ENCODE peak calls at places on chromosomes 11 and 22, in four cellular contexts. One of them, this sample, is unnamed.
A peak's percentile ranks its signal among the peaks of the same experiment; 100 is the strongest.

GRCh38 chr11:118929496-118930151 is 3.9 kb upstream of the BCL9L start:
- DNase-seq in CD8-positive, alpha-beta memory T cell: peak; percentile 86
- DNase-seq in testis: peak; percentile 89
- DNase-seq in tibial artery: peak; percentile 83
- DNase-seq in this sample: peak; percentile 65

GRCh38 chr11:126467471-126467870 is 112.0 kb downstream of the ST3GAL4 start:
- DNase-seq in tibial artery: no peak
- DNase-seq in testis: no peak
- DNase-seq in CD8-positive, alpha-beta memory T cell: no peak
- DNase-seq in this sample: no peak

GRCh38 chr22:19599626-19600243 is 75.5 kb upstream of the CLDN5 start:
- DNase-seq in tibial artery: no peak
- DNase-seq in CD8-positive, alpha-beta memory T cell: no peak
- DNase-seq in testis: no peak
- DNase-seq in this sample: no peak

GRCh38 chr22:29693671-29694070 is 26.1 kb upstream of the CABP7 start:
- DNase-seq in tibial artery: no peak
- DNase-seq in testis: peak; percentile 48
- DNase-seq in CD8-positive, alpha-beta memory T cell: no peak
- DNase-seq in this sample: no peak

GRCh38 chr22:25282671-25283561 is 63.5 kb downstream of the CRYBB2 start:
- DNase-seq in CD8-positive, alpha-beta memory T cell: no peak
- DNase-seq in tibial artery: no peak
- DNase-seq in testis: peak; percentile 26
- DNase-seq in this sample: no peak

GRCh38 chr11:19079643-19080440 is 19.3 kb upstream of the MRGPRX2 start:
- DNase-seq in tibial artery: no peak
- DNase-seq in CD8-positive, alpha-beta memory T cell: no peak
- DNase-seq in testis: no peak
- DNase-seq in this sample: no peak

GRCh38 chr22:35649636-35650250 is 1.5 kb downstream of the APOL6 start:
- DNase-seq in testis: no peak
- DNase-seq in tibial artery: no peak
- DNase-seq in CD8-positive, alpha-beta memory T cell: no peak
- DNase-seq in this sample: no peak

GRCh38 chr11:114353448-114353847 is 46.9 kb downstream of the C11orf71 start:
- DNase-seq in tibial artery: no peak
- DNase-seq in testis: no peak
- DNase-seq in CD8-positive, alpha-beta memory T cell: no peak
- DNase-seq in this sample: no peak

GRCh38 chr11:446886-447285 is 3.2 kb upstream of the PTDSS2 start:
- DNase-seq in tibial artery: no peak
- DNase-seq in CD8-positive, alpha-beta memory T cell: no peak
- DNase-seq in testis: no peak
- DNase-seq in this sample: no peak

GRCh38 chr11:31022080-31022479 is 347.5 kb downstream of the DCDC1 start:
- DNase-seq in tibial artery: no peak
- DNase-seq in testis: no peak
- DNase-seq in CD8-positive, alpha-beta memory T cell: no peak
- DNase-seq in this sample: no peak

GRCh38 chr11:111612211-111612610 is 10.0 kb downstream of the SIK2 start:
- DNase-seq in testis: no peak
- DNase-seq in tibial artery: no peak
- DNase-seq in CD8-positive, alpha-beta memory T cell: no peak
- DNase-seq in this sample: no peak

GRCh38 chr11:61153593-61154090 is 7.6 kb downstream of the VPS37C start:
- DNase-seq in tibial artery: no peak
- DNase-seq in testis: no peak
- DNase-seq in CD8-positive, alpha-beta memory T cell: no peak
- DNase-seq in this sample: no peak
- H3K27ac ChIP-seq in tibial artery: peak overlapping the region; percentile 84
- H3K27ac ChIP-seq in testis: peak overlapping the region; percentile 84
- H3K27ac ChIP-seq in CD8-positive, alpha-beta memory T cell: no peak overlapping the region
- H3K27ac ChIP-seq in this sample: no peak overlapping the region

GRCh38 chr22:41946360-41947180 is at the start of gene CENPM:
- DNase-seq in CD8-positive, alpha-beta memory T cell: peak; percentile 84
- DNase-seq in tibial artery: peak; percentile 86
- DNase-seq in testis: peak; percentile 96
- DNase-seq in this sample: peak; percentile 82
- H3K27ac ChIP-seq in CD8-positive, alpha-beta memory T cell: peak within 1 kb of the TSS; percentile 76
- H3K27ac ChIP-seq in tibial artery: peak within 1 kb of the TSS; percentile 24
- H3K27ac ChIP-seq in testis: peak within 1 kb of the TSS; percentile 59
- H3K27ac ChIP-seq in this sample: no peak within 1 kb of the TSS

GRCh38 chr22:30949934-30950660 is 18.5 kb downstream of the MORC2 start:
- DNase-seq in CD8-positive, alpha-beta memory T cell: no peak
- DNase-seq in testis: no peak
- DNase-seq in tibial artery: no peak
- DNase-seq in this sample: no peak
- H3K27ac ChIP-seq in CD8-positive, alpha-beta memory T cell: no peak overlapping the region
- H3K27ac ChIP-seq in testis: no peak overlapping the region
- H3K27ac ChIP-seq in tibial artery: peak overlapping the region; percentile 83
- H3K27ac ChIP-seq in this sample: no peak overlapping the region

GRCh38 chr11:15663778-15664218 is 549.1 kb downstream of the INSC start:
- DNase-seq in testis: peak; percentile 48
- DNase-seq in CD8-positive, alpha-beta memory T cell: no peak
- DNase-seq in tibial artery: no peak
- DNase-seq in this sample: no peak
- H3K27ac ChIP-seq in testis: no peak overlapping the region
- H3K27ac ChIP-seq in CD8-positive, alpha-beta memory T cell: no peak overlapping the region
- H3K27ac ChIP-seq in tibial artery: no peak overlapping the region
- H3K27ac ChIP-seq in this sample: no peak overlapping the region

GRCh38 chr11:73762732-73763131 is 1.9 kb upstream of the RAB6A start:
- DNase-seq in tibial artery: no peak
- DNase-seq in CD8-positive, alpha-beta memory T cell: no peak
- DNase-seq in testis: no peak
- DNase-seq in this sample: no peak

GRCh38 chr11:73759520-73760065 is 1.3 kb downstream of the RAB6A start:
- DNase-seq in CD8-positive, alpha-beta memory T cell: peak; percentile 0
- DNase-seq in testis: no peak
- DNase-seq in tibial artery: no peak
- DNase-seq in this sample: no peak

GRCh38 chr11:73760066-73760679 is 701 bp downstream of the RAB6A start:
- DNase-seq in testis: peak; percentile 48
- DNase-seq in CD8-positive, alpha-beta memory T cell: peak; percentile 2
- DNase-seq in tibial artery: peak; percentile 54
- DNase-seq in this sample: no peak

GRCh38 chr11:73760680-73761402 is at the start of gene RAB6A:
- DNase-seq in CD8-positive, alpha-beta memory T cell: peak; percentile 100
- DNase-seq in testis: peak; percentile 100
- DNase-seq in tibial artery: peak; percentile 100
- DNase-seq in this sample: peak; percentile 100

GRCh38 chr11:73761403-73761945 is 600 bp upstream of the RAB6A start:
- DNase-seq in testis: no peak
- DNase-seq in CD8-positive, alpha-beta memory T cell: no peak
- DNase-seq in tibial artery: no peak
- DNase-seq in this sample: no peak
- H3K27ac ChIP-seq in testis: peak overlapping the region; percentile 98
- H3K27ac ChIP-seq in CD8-positive, alpha-beta memory T cell: peak overlapping the region; percentile 87
- H3K27ac ChIP-seq in tibial artery: peak overlapping the region; percentile 75
- H3K27ac ChIP-seq in this sample: peak overlapping the region; percentile 92